ENCODE peak calls at places on chromosomes 1 and 21, in nine cellular contexts. T, E, F, I, D, A, Q, K and G are unnamed samples.

GRCh38 chr21:33843216-33843615 is 72.4 kb downstream of the ATP5PO start:
- DNase-seq in E (no peak), D (no peak), I (no peak), F (no peak), T (no peak), K (no peak), Q (no peak), A (no peak), G (no peak)

GRCh38 chr1:231214918-231215675 is 25.9 kb upstream of the GNPAT start:
- DNase-seq in D (no peak), F (no peak), E (no peak), Q (no peak), K (no peak), A (no peak), T (no peak), I (no peak), G (no peak)

GRCh38 chr1:43137445-43138052 is 34.5 kb downstream of the EBNA1BP2 start:
- DNase-seq in T (peak; percentile 1), Q (no peak), A (no peak), K (no peak), I (no peak), E (no peak), D (no peak), F (no peak), G (no peak)

GRCh38 chr21:38308010-38308784 is 51.4 kb downstream of the KCNJ15 start:
- DNase-seq in T (no peak), I (no peak), A (no peak), E (no peak), F (no peak), D (no peak), K (no peak), Q (no peak), G (no peak)

GRCh38 chr1:87196110-87196509 is 132.6 kb upstream of the LMO4 start:
- DNase-seq in I (no peak), K (no peak), T (no peak), F (no peak), Q (no peak), A (no peak), E (no peak), D (no peak), G (no peak)

GRCh38 chr1:227562037-227562436 is 1.3 kb upstream of the ZNF678 start:
- DNase-seq in F (no peak), K (no peak), E (no peak), I (no peak), D (no peak), Q (no peak), T (no peak), A (no peak), G (no peak)

GRCh38 chr1:227532019-227532619 is 31.2 kb upstream of the ZNF678 start:
- DNase-seq in F (no peak), E (no peak), A (no peak), K (no peak), Q (no peak), D (no peak), I (no peak), T (no peak), G (no peak)

GRCh38 chr1:116909511-116910378 is at the start of gene PTGFRN:
- DNase-seq in I (no peak), Q (peak; percentile 29), E (peak; percentile 89), F (peak; percentile 54), T (peak; percentile 60), D (peak; percentile 7), K (peak; percentile 35), A (peak; percentile 7), G (peak; percentile 75)

GRCh38 chr1:27007909-27008582 is 4.6 kb downstream of the TENT5B start:
- DNase-seq in E (peak; percentile 64), Q (no peak), T (no peak), F (peak; percentile 72), D (no peak), K (no peak), A (no peak), I (no peak), G (no peak)

GRCh38 chr1:6465461-6466005 is 440 bp downstream of the TNFRSF25 start:
- DNase-seq in K (no peak), I (peak; percentile 23), A (peak; percentile 47), E (no peak), D (no peak), T (no peak), F (no peak), Q (peak; percentile 61), G (no peak)